ENCODE peak calls at places on chromosomes 4 and X, in four cellular contexts. N is omental fat pad, O is HFFc6, C is left ventricle myocardium inferior. P is an unnamed sample.

GRCh38 chr4:166128452-166128851 is 255.4 kb downstream of the TLL1 start:
- DNase-seq in N (no peak), O (peak; percentile 16), C (no peak), P (no peak)

GRCh38 chr4:18405054-18405453 is 383.5 kb upstream of the LCORL start:
- DNase-seq in N (no peak), O (no peak), C (no peak), P (no peak)

GRCh38 chrX:8987672-8988250 is 46.2 kb downstream of the FAM9B start:
- DNase-seq in N (no peak), O (no peak), C (no peak), P (no peak)

GRCh38 chr4:139223682-139224317 is 46.8 kb upstream of the ELF2 start:
- DNase-seq in N (no peak), O (peak; percentile 45), C (peak; percentile 44), P (no peak)

GRCh38 chr4:121989715-121990114 is 37.9 kb upstream of the TRPC3 start:
- DNase-seq in N (no peak), O (no peak), C (no peak), P (no peak)

GRCh38 chr4:185312699-185313098 is 83.0 kb downstream of the LRP2BP start:
- DNase-seq in N (no peak), O (no peak), C (no peak), P (no peak)

GRCh38 chrX:39984191-39984956 is 113.4 kb downstream of the BCOR start:
- DNase-seq in N (no peak), O (no peak), C (no peak), P (no peak)

GRCh38 chr4:126738926-126739325 is 893.8 kb upstream of the INTU start:
- DNase-seq in N (no peak), O (peak; percentile 7), C (no peak), P (no peak)

GRCh38 chr4:103075894-103076776 is at the start of gene SLC9B2:
- DNase-seq in N (peak; percentile 30), O (peak; percentile 56), C (peak; percentile 75), P (peak; percentile 49)

GRCh38 chr4:153181293-153182080 is 22.8 kb upstream of the TRIM2 start:
- DNase-seq in N (no peak), O (peak; percentile 37), C (no peak), P (no peak)

GRCh38 chr4:57410331-57411052 is 300.3 kb upstream of the IGFBP7 start:
- DNase-seq in N (no peak), O (no peak), C (no peak), P (no peak)

GRCh38 chrX:47540754-47541538 is 20.1 kb upstream of the ARAF start:
- DNase-seq in N (no peak), O (peak; percentile 90), C (peak; percentile 63), P (peak; percentile 54)

GRCh38 chrX:10859353-10859752 is 239.0 kb upstream of the MID1 start:
- DNase-seq in N (no peak), O (no peak), C (no peak), P (no peak)

GRCh38 chr4:124265701-124266100 is 446.8 kb downstream of the ANKRD50 start:
- DNase-seq in N (no peak), O (no peak), C (no peak), P (no peak)

GRCh38 chrX:152895724-152896420 is 2.0 kb upstream of the ZNF185 start:
- DNase-seq in N (no peak), O (no peak), C (no peak), P (no peak)

GRCh38 chr4:101345596-101346311 is 1.6 kb downstream of the PPP3CA start:
- DNase-seq in N (peak; percentile 36), O (peak; percentile 36), C (peak; percentile 74), P (peak; percentile 52)

GRCh38 chr4:180462116-180462515 is 1781.1 kb upstream of the TENM3 start:
- DNase-seq in N (no peak), O (no peak), C (no peak), P (no peak)

GRCh38 chr4:99088485-99089365 is at the start of gene ADH5:
- DNase-seq in N (peak; percentile 69), O (peak; percentile 70), C (peak; percentile 92), P (peak; percentile 74)

GRCh38 chr4:118076958-118077766 is 42.9 kb downstream of the NDST3 start:
- DNase-seq in N (no peak), O (peak; percentile 40), C (no peak), P (no peak)

GRCh38 chr4:4856071-4857000 is 3.1 kb upstream of the MSX1 start:
- DNase-seq in N (no peak), O (no peak), C (no peak), P (no peak)

GRCh38 chr4:41204400-41204978 is 9.9 kb downstream of the APBB2 start:
- DNase-seq in N (peak; percentile 40), O (peak; percentile 78), C (peak; percentile 33), P (no peak)

GRCh38 chr4:83307920-83308319 is 23.3 kb upstream of the COQ2 start:
- DNase-seq in N (no peak), O (no peak), C (no peak), P (no peak)

GRCh38 chrX:10450229-10450958 is 170.0 kb downstream of the MID1 start:
- DNase-seq in N (no peak), O (peak; percentile 79), C (no peak), P (no peak)

GRCh38 chrX:78452356-78452755 is 124.9 kb upstream of the CYSLTR1 start:
- DNase-seq in N (no peak), O (no peak), C (no peak), P (no peak)

GRCh38 chrX:13121020-13121419 is 76.6 kb upstream of the FAM9C start:
- DNase-seq in N (no peak), O (no peak), C (no peak), P (no peak)

GRCh38 chrX:28639502-28639901 is 52.3 kb downstream of the IL1RAPL1 start:
- DNase-seq in N (no peak), O (no peak), C (no peak), P (no peak)

GRCh38 chr4:8831221-8832129 is 40.2 kb downstream of the HMX1 start:
- DNase-seq in N (no peak), O (no peak), C (no peak), P (no peak)

GRCh38 chrX:72572248-72573157 is at the start of gene HDAC8:
- DNase-seq in N (no peak), O (peak; percentile 65), C (peak; percentile 63), P (no peak)

GRCh38 chr4:173490256-173490655 is 39.8 kb downstream of the HAND2 start:
- DNase-seq in N (no peak), O (no peak), C (no peak), P (no peak)

GRCh38 chrX:130994671-130995070 is 63.5 kb upstream of the ARHGAP36 start:
- DNase-seq in N (no peak), O (no peak), C (no peak), P (no peak)

GRCh38 chr4:66606215-66606614 is 935.9 kb upstream of the EPHA5 start:
- DNase-seq in N (no peak), O (no peak), C (no peak), P (no peak)

GRCh38 chrX:33183366-33183765 is 28.0 kb downstream of the DMD start:
- DNase-seq in N (no peak), O (no peak), C (peak; percentile 17), P (peak; percentile 40)

GRCh38 chr4:80610845-80611244 is 275.3 kb downstream of the CFAP299 start:
- DNase-seq in N (no peak), O (peak; percentile 20), C (no peak), P (no peak)

GRCh38 chr4:43882470-43882869 is 566.1 kb downstream of the KCTD8 start:
- DNase-seq in N (no peak), O (no peak), C (no peak), P (no peak)
- TF ChIP-seq CTCF in N (no peak), O (no peak), C (no peak), P (no peak)

GRCh38 chr4:22667332-22667731 is 25.4 kb upstream of the GBA3 start:
- DNase-seq in N (no peak), O (no peak), C (no peak), P (no peak)
- TF ChIP-seq CTCF in N (no peak), O (no peak), C (no peak), P (no peak)

DNA sequence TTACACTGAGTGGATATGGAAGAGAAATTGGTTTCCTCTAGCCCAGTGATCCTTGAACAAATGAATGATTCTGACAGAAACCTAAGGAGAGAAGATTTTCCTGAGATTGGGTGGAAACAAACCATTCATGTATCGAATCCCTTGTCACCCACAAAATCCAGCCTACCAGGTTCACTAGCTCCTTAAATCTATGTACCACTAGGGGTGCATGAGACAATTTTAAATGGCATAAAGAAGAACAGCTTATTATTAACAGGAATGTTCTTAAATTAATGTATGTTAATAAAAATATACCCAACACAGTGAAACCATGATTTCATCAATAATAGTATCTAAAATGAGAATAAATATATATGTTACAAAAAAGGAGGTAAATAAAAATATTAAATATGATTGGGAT is 118.4 kb upstream of the LNX1 start:
- DNase-seq in N (no peak), O (no peak), C (no peak), P (no peak)
- TF ChIP-seq CTCF in N (no peak), O (peak; percentile 66), C (no peak), P (no peak)

GRCh38 chrX:87338510-87338909 is 179.1 kb upstream of the KLHL4 start:
- DNase-seq in N (no peak), O (peak; percentile 0), C (no peak), P (no peak)
- TF ChIP-seq CTCF in N (no peak), O (peak; percentile 27), C (peak; percentile 48), P (peak; percentile 60)

GRCh38 chrX:150062292-150063137 is 124.2 kb upstream of the EOLA2 start:
- DNase-seq in N (no peak), O (peak; percentile 81), C (peak; percentile 36), P (no peak)
- TF ChIP-seq CTCF in N (no peak), O (peak; percentile 15), C (peak; percentile 53), P (no peak)

P was measured in mesothelial cell of epicardium.